ENCODE peak calls at places on chromosomes 6 and 20, in eight cellular contexts. X is H9; W is tibial artery; B is brain microvascular endothelial cell; V is AG10803; S is type B pancreatic cell; J is activated CD8-positive, alpha-beta T cell treated with anti-CD3 and anti-CD28 coated beads for 36 hours; Q is foreskin fibroblast. D is an unnamed sample.

GRCh38 chr6:43091592-43091991 is 15.5 kb downstream of the PTK7 start:
- DNase-seq in B (no peak), V (no peak), Q (no peak), W (no peak), S (no peak), J (no peak), X (no peak), D (no peak)

GRCh38 chr20:1440024-1440423 is 26.6 kb downstream of the NSFL1C start:
- DNase-seq in J (peak), X (peak), W (no peak), V (peak), S (no peak), Q (peak), B (no peak), D (peak)

GRCh38 chr6:6537488-6537887 is 51.0 kb upstream of the LY86 start:
- DNase-seq in W (no peak), J (no peak), V (no peak), X (no peak), B (no peak), S (no peak), Q (no peak), D (no peak)

GRCh38 chr20:49825521-49826033 is 12.9 kb downstream of the SLC9A8 start:
- DNase-seq in J (no peak), X (peak), B (no peak), V (no peak), S (no peak), Q (no peak), W (no peak), D (no peak)

GRCh38 chr6:127468936-127469335 is 9.7 kb upstream of the KIAA0408 start:
- DNase-seq in Q (no peak), V (peak), W (no peak), X (no peak), S (no peak), J (no peak), B (no peak), D (no peak)

GRCh38 chr20:40082436-40082835 is 606.6 kb downstream of the MAFB start:
- DNase-seq in Q (no peak), X (no peak), J (no peak), B (no peak), W (no peak), S (no peak), V (no peak), D (no peak)

GRCh38 chr6:113642714-113643442 is 214.3 kb upstream of the MARCKS start:
- DNase-seq in V (no peak), Q (peak), S (no peak), J (no peak), B (no peak), W (no peak), X (no peak), D (no peak)

GRCh38 chr20:15060265-15061060 is 723.1 kb upstream of the FLRT3 start:
- DNase-seq in V (no peak), S (no peak), X (no peak), J (no peak), B (no peak), Q (no peak), W (no peak), D (no peak)

GRCh38 chr20:47773381-47773786 is 11.9 kb downstream of the SULF2 start:
- DNase-seq in B (no peak), X (no peak), V (no peak), W (no peak), S (no peak), J (no peak), Q (no peak), D (no peak)

GRCh38 chr6:1336246-1336843 is 24.4 kb downstream of the FOXQ1 start:
- DNase-seq in B (no peak), X (peak), S (no peak), Q (peak), W (no peak), J (peak), V (no peak), D (no peak)

GRCh38 chr6:158867381-158868121 is 48.4 kb upstream of the EZR start:
- DNase-seq in V (no peak), W (no peak), B (no peak), X (no peak), J (peak), S (no peak), Q (no peak), D (no peak)

GRCh38 chr20:8867346-8867745 is 201.5 kb upstream of the PLCB4 start:
- DNase-seq in B (no peak), V (no peak), Q (no peak), X (no peak), J (no peak), S (no peak), W (no peak), D (no peak)

GRCh38 chr6:83633609-83634008 is 75.3 kb downstream of the SNAP91 start:
- DNase-seq in W (no peak), Q (no peak), V (no peak), S (no peak), B (no peak), J (no peak), X (peak), D (no peak)

GRCh38 chr6:47111685-47112084 is 69.6 kb upstream of the ADGRF1 start:
- DNase-seq in J (no peak), B (peak), W (no peak), Q (no peak), S (no peak), X (no peak), V (peak), D (no peak)

GRCh38 chr6:110430236-110430635 is 14.9 kb upstream of the DDO start:
- DNase-seq in B (no peak), Q (no peak), X (peak), J (no peak), W (no peak), V (no peak), S (no peak), D (no peak)

GRCh38 chr20:52313335-52313963 is 121.9 kb upstream of the ZFP64 start:
- DNase-seq in S (no peak), V (peak), B (peak), J (no peak), X (peak), W (no peak), Q (peak), D (peak)

GRCh38 chr6:116279232-116280160 is at the start of gene TSPYL1:
- DNase-seq in W (peak), Q (peak), B (peak), X (peak), S (peak), J (peak), V (peak), D (peak)
- TF ChIP-seq CTCF in W (no peak), Q (no peak), B (peak), X (no peak), S (no peak), J (no peak), V (peak), D (peak)

DNA sequence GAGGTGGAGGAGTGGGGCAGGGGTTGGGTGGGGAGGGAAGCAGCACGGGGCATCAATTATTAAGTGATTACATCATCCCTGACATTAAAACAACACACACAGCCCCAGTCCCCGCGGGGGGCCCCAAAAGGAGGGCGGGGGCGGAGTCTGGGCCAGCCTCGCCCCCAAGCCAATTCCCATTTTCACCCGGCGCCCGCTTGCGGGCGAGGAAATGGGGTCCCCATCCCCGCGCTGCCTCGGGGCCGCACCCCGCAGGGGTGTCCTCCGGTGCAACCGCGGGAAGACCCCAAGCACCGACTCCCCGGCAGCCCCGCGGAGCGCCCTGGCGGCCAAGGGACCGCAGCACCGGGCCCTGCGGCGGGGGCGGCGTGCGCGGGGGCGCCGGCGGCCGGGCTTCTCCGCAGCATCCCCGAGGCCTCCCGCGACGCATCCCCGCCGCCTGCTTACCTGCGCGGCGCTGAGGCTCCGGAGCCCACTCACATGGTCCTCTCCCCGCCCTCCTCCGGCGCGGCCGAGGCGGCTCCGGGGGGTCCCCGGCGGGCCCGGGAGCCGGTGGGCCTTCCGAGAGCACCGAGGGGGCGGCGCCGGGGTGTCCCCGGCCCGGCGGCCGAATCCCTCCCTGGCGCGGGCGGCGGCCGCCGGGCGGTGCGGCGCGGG is 603 bp downstream of the FYN start:
- DNase-seq in Q (peak), X (peak), S (peak), W (peak), V (peak), B (peak), J (peak), D (peak)
- TF ChIP-seq CTCF in Q (no peak), X (peak), S (peak), W (no peak), V (peak), B (no peak), J (no peak), D (peak)

GRCh38 chr20:3248167-3248992 is 9.4 kb upstream of the SLC4A11 start:
- DNase-seq in Q (peak), V (peak), J (peak), S (no peak), X (peak), B (no peak), W (no peak), D (no peak)
- TF ChIP-seq CTCF in Q (no peak), V (no peak), J (no peak), S (no peak), X (no peak), B (no peak), W (no peak), D (no peak)

GRCh38 chr20:38651154-38651553 is 49.5 kb downstream of the ARHGAP40 start:
- DNase-seq in J (no peak), Q (no peak), B (no peak), W (no peak), V (no peak), S (no peak), X (no peak), D (no peak)

GRCh38 chr20:38649275-38649891 is 47.8 kb downstream of the ARHGAP40 start:
- DNase-seq in Q (peak), B (peak), J (peak), X (peak), S (no peak), W (no peak), V (no peak), D (peak)

GRCh38 chr20:38650010-38650409 is 48.4 kb downstream of the ARHGAP40 start:
- DNase-seq in X (no peak), S (no peak), V (no peak), B (no peak), W (no peak), J (no peak), Q (no peak), D (no peak)

GRCh38 chr20:38651562-38651961 is 50.0 kb downstream of the ARHGAP40 start:
- DNase-seq in X (no peak), Q (no peak), B (no peak), J (no peak), W (no peak), V (no peak), S (no peak), D (no peak)

DNA sequence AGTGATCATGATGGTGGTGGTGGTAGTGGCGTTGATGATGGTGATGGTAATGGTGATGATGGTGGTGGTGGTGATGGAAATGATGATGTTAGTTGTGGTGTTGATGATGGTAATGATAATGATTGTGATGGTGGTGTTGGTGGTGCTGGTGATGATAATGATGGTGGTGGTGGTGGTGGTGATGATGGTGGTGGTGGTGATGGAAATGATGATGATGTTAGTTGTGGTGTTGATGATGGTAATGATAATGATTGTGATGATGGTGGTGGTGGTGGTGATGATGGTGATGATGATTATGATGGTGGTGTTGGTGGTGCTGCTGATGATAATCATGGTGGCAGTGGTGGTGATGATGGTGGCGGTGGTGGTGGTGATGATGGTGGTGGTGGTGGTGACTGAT is 51.4 kb downstream of the ARHGAP40 start:
- DNase-seq in B (no peak), W (no peak), Q (no peak), X (no peak), S (no peak), V (no peak), J (no peak), D (no peak)
- TF ChIP-seq CTCF in B (no peak), W (no peak), Q (no peak), X (no peak), S (no peak), V (no peak), J (no peak), D (no peak)

GRCh38 chr6:123803456-123803861 is 206 bp upstream of the NKAIN2 start:
- DNase-seq in S (no peak), X (no peak), J (no peak), W (no peak), B (no peak), Q (no peak), V (no peak), D (no peak)
- TF ChIP-seq CTCF in S (no peak), X (no peak), J (no peak), W (no peak), B (no peak), Q (no peak), V (no peak), D (no peak)

GRCh38 chr20:58639182-58640146 is 11.6 kb upstream of the STX16 start:
- DNase-seq in V (no peak), S (peak), B (no peak), W (no peak), J (no peak), X (no peak), Q (peak), D (no peak)
- TF ChIP-seq CTCF in V (peak), S (no peak), B (peak), W (no peak), J (no peak), X (no peak), Q (peak), D (peak)

GRCh38 chr6:166529571-166529970 is 56.9 kb downstream of the RAMACL start:
- DNase-seq in Q (peak), X (no peak), V (no peak), J (no peak), W (no peak), B (no peak), S (no peak), D (no peak)
- TF ChIP-seq CTCF in Q (no peak), X (no peak), V (no peak), J (no peak), W (no peak), B (no peak), S (no peak), D (no peak)

DNA sequence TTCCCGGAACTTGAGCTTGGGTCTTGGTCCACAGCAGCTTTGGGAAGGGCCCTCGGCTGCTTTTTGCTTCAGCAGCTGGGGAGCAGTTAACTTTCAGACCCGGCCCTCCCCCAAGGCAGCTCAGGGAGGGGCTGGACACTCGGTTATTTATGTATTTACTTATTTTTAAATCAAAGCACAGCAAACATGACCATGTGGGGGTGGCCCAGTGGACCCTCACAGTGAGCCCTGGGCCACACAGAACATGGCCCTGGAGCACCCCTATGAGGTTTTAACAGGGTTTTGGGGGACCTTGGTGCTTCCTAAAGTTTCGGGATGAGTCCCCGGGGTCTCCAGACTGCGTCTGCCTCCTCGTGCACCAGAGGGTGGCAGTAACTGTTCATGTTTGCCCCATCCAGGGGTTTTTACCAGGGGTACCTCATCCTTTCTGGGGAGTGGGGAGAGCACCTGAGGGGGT is 26.6 kb upstream of the NPBWR2 start:
- DNase-seq in B (no peak), V (no peak), W (peak), X (no peak), S (no peak), Q (peak), J (no peak), D (no peak)
- TF ChIP-seq CTCF in B (peak), V (peak), W (no peak), X (peak), S (peak), Q (peak), J (no peak), D (peak)

GRCh38 chr6:57267586-57268293 is 45.6 kb upstream of the RAB23 start:
- DNase-seq in S (no peak), Q (peak), J (peak), V (peak), X (no peak), B (peak), W (no peak), D (peak)
- TF ChIP-seq CTCF in S (peak), Q (peak), J (no peak), V (peak), X (peak), B (peak), W (peak), D (peak)

D was measured in HFFc6.